ENCODE peak calls at places on chromosome 17, in nine cellular contexts. C, E, V, O, N, P, M, A and T are unnamed samples.

GRCh38 chr17:81254955-81255717 is 16.0 kb downstream of the NDUFAF8 start:
- DNase-seq in C (no peak), E (peak), V (no peak), O (peak), N (peak), P (peak), M (peak), A (peak), T (peak)

GRCh38 chr17:35373532-35373983 is at the start of gene SLFN11:
- DNase-seq in C (peak), E (no peak), V (peak), O (peak), N (no peak), P (peak), M (peak), A (peak), T (peak)

GRCh38 chr17:67575325-67575724 is 142.4 kb upstream of the NOL11 start:
- DNase-seq in C (no peak), E (peak), V (peak), O (no peak), N (no peak), P (no peak), M (no peak), A (no peak), T (no peak)

GRCh38 chr17:981292-981658 is 1.7 kb upstream of the NXN start:
- DNase-seq in C (no peak), E (no peak), V (no peak), O (no peak), N (no peak), P (no peak), M (no peak), A (no peak), T (no peak)

GRCh38 chr17:52442350-52442749 is 283.8 kb upstream of the CA10 start:
- DNase-seq in C (no peak), E (no peak), V (no peak), O (no peak), N (no peak), P (no peak), M (no peak), A (no peak), T (no peak)

GRCh38 chr17:29007456-29008455 is 1.9 kb upstream of the SEZ6 start:
- DNase-seq in C (no peak), E (no peak), V (no peak), O (no peak), N (no peak), P (peak), M (peak), A (no peak), T (no peak)

GRCh38 chr17:61619493-61619892 is 28.5 kb upstream of the NACA2 start:
- DNase-seq in C (no peak), E (no peak), V (no peak), O (no peak), N (no peak), P (no peak), M (peak), A (no peak), T (no peak)

GRCh38 chr17:59003860-59004259 is 102.8 kb downstream of the TRIM37 start:
- DNase-seq in C (no peak), E (no peak), V (no peak), O (no peak), N (no peak), P (no peak), M (no peak), A (no peak), T (no peak)

GRCh38 chr17:4786111-4786491 is at the start of gene VMO1:
- DNase-seq in C (no peak), E (no peak), V (no peak), O (peak), N (no peak), P (peak), M (peak), A (no peak), T (no peak)

GRCh38 chr17:28476076-28476475 is 2.6 kb downstream of the SLC13A2 start:
- DNase-seq in C (no peak), E (no peak), V (no peak), O (peak), N (no peak), P (no peak), M (no peak), A (no peak), T (no peak)